ENCODE peak calls at places on chromosomes 12 and 14, in seven cellular contexts. O is smooth muscle cell of the brain vasculature; I is fibroblast of the conjunctiva; L is NCI-H2081 treated with DMSO at 0.1 percent for 48 hours; G is right atrium auricular region; N is SHP77 treated with DMSO at 0.1 percent for 48 hours; X is naive thymus-derived CD4-positive, alpha-beta T cell. M is an unnamed sample.

GRCh38 chr12:50052544-50052943 is 4.9 kb upstream of the ASIC1 start:
- DNase-seq in X (no peak), N (no peak), L (no peak), O (no peak), I (no peak), G (no peak), M (no peak)

GRCh38 chr14:62980693-62981092 is 64.6 kb downstream of the KCNH5 start:
- DNase-seq in X (no peak), N (no peak), L (no peak), G (no peak), O (no peak), I (no peak), M (no peak)

GRCh38 chr14:90778468-90779255 is 37.6 kb downstream of the TTC7B start:
- DNase-seq in X (no peak), N (no peak), I (no peak), O (no peak), G (no peak), L (no peak), M (no peak)

GRCh38 chr14:61184117-61184516 is 97.0 kb downstream of the TMEM30B start:
- DNase-seq in G (no peak), L (no peak), N (no peak), I (peak), O (peak), X (no peak), M (no peak)

GRCh38 chr14:103056322-103057027 is 874 bp downstream of the CDC42BPB start:
- DNase-seq in N (no peak), G (peak), I (peak), O (peak), X (no peak), L (no peak), M (no peak)

GRCh38 chr14:106227793-106228192 is 701.4 kb downstream of the TMEM121 start:
- DNase-seq in G (no peak), X (no peak), O (no peak), I (no peak), N (no peak), L (no peak), M (no peak)

GRCh38 chr12:79933580-79934264 is 1.2 kb downstream of the PPP1R12A start:
- DNase-seq in X (peak), N (no peak), G (no peak), L (no peak), O (no peak), I (no peak), M (no peak)

GRCh38 chr14:93160353-93160801 is 24.3 kb downstream of the MOAP1 start:
- DNase-seq in G (no peak), N (peak), O (no peak), I (no peak), L (no peak), X (no peak), M (no peak)

GRCh38 chr14:52052991-52053390 is 15.9 kb downstream of the NID2 start:
- DNase-seq in O (no peak), G (no peak), I (peak), N (no peak), L (no peak), X (no peak), M (no peak)

GRCh38 chr14:96792003-96792402 is 5.2 kb upstream of the VRK1 start:
- DNase-seq in X (no peak), O (no peak), L (no peak), G (no peak), N (no peak), I (no peak), M (no peak)

GRCh38 chr14:77316872-77317271 is 3.8 kb downstream of the POMT2 start:
- DNase-seq in N (no peak), I (no peak), G (no peak), L (no peak), X (no peak), O (no peak), M (no peak)

GRCh38 chr14:81980601-81981310 is 447.1 kb upstream of the SEL1L start:
- DNase-seq in N (no peak), G (no peak), O (no peak), X (no peak), I (no peak), L (no peak), M (no peak)

GRCh38 chr12:99110212-99110611 is 465.1 kb downstream of the APAF1 start:
- DNase-seq in O (no peak), I (no peak), X (no peak), N (no peak), G (no peak), L (no peak), M (no peak)

GRCh38 chr12:41507286-41507685 is 319.2 kb downstream of the PDZRN4 start:
- DNase-seq in O (no peak), L (no peak), I (no peak), N (no peak), G (no peak), X (no peak), M (no peak)

GRCh38 chr14:50344116-50344775 is 32.1 kb downstream of the DMAC2L start:
- DNase-seq in X (no peak), I (no peak), G (no peak), O (no peak), N (no peak), L (no peak), M (no peak)

GRCh38 chr14:96398432-96398831 is 6.5 kb downstream of the AK7 start:
- DNase-seq in G (no peak), I (no peak), N (no peak), X (no peak), L (no peak), O (no peak), M (no peak)

GRCh38 chr14:24385524-24385923 is 13.3 kb upstream of the NYNRIN start:
- DNase-seq in G (no peak), N (no peak), O (no peak), I (no peak), X (no peak), L (no peak), M (no peak)

GRCh38 chr14:102213984-102214658 is 74.4 kb downstream of the WDR20 start:
- DNase-seq in N (no peak), X (no peak), L (no peak), G (no peak), I (no peak), O (no peak), M (no peak)

GRCh38 chr12:94170690-94171594 is 22.6 kb downstream of the PLXNC1 start:
- DNase-seq in I (no peak), X (no peak), G (no peak), L (no peak), O (no peak), N (no peak), M (no peak)

GRCh38 chr14:81298911-81299310 is 78.2 kb upstream of the GTF2A1 start:
- DNase-seq in X (no peak), I (no peak), G (no peak), L (no peak), O (no peak), N (no peak), M (no peak)

GRCh38 chr14:53265025-53265424 is 111.9 kb upstream of the DDHD1 start:
- DNase-seq in N (no peak), X (no peak), L (no peak), I (no peak), O (no peak), G (no peak), M (no peak)

GRCh38 chr12:79329933-79330332 is 360.8 kb downstream of the PAWR start:
- DNase-seq in I (no peak), G (no peak), L (no peak), X (no peak), N (no peak), O (no peak), M (no peak)

GRCh38 chr12:120445911-120446909 is at the start of the genes GATC and TRIAP1:
- DNase-seq in L (peak), X (peak), O (no peak), N (peak), G (peak), I (no peak), M (peak)

GRCh38 chr12:93778306-93778705 is 101.1 kb downstream of the CRADD start:
- DNase-seq in I (peak), X (no peak), L (no peak), O (no peak), G (peak), N (no peak), M (no peak)

GRCh38 chr12:62730649-62731377 is 204.1 kb downstream of the PPM1H start:
- DNase-seq in O (no peak), I (no peak), X (no peak), G (no peak), N (no peak), L (no peak), M (no peak)

GRCh38 chr12:11718768-11719253 is 69.3 kb downstream of the ETV6 start:
- DNase-seq in G (no peak), I (no peak), N (no peak), X (no peak), O (no peak), L (no peak), M (no peak)

GRCh38 chr12:32947203-32947795 is 50.7 kb upstream of the PKP2 start:
- DNase-seq in L (no peak), G (no peak), X (no peak), N (no peak), O (no peak), I (no peak), M (no peak)

GRCh38 chr14:71070169-71070568 is 162.9 kb downstream of the PCNX1 start:
- DNase-seq in O (no peak), N (no peak), G (no peak), L (no peak), I (no peak), X (no peak), M (no peak)

GRCh38 chr14:88612981-88613380 is 50.1 kb downstream of the ZC3H14 start:
- DNase-seq in L (no peak), G (no peak), X (no peak), I (no peak), N (no peak), O (no peak), M (no peak)

GRCh38 chr12:108532061-108532848 is 17.2 kb downstream of the FICD start:
- DNase-seq in G (no peak), O (no peak), X (no peak), L (no peak), N (no peak), I (peak), M (no peak)

GRCh38 chr14:72641086-72641485 is 252.8 kb downstream of the DPF3 start:
- DNase-seq in G (no peak), L (no peak), I (no peak), X (no peak), N (no peak), O (no peak), M (no peak)

GRCh38 chr12:116274552-116275375 is 2.7 kb downstream of the MED13L start:
- DNase-seq in X (no peak), L (no peak), N (no peak), I (no peak), O (no peak), G (no peak), M (no peak)

GRCh38 chr14:54712371-54712998 is 145.6 kb downstream of the SAMD4A start:
- DNase-seq in G (no peak), N (no peak), I (no peak), X (no peak), L (no peak), O (no peak), M (no peak)

GRCh38 chr12:132445884-132446471 is 44.0 kb upstream of the FBRSL1 start:
- DNase-seq in G (peak), I (peak), L (peak), N (peak), O (no peak), X (peak), M (peak)

GRCh38 chr14:100590726-100591452 is 3.7 kb upstream of the BEGAIN start:
- DNase-seq in N (no peak), O (no peak), I (no peak), X (no peak), L (no peak), G (no peak), M (no peak)